ENCODE peak calls at places on chromosomes 7 and 10, in five cellular contexts. U, H, L, Y and Q are unnamed samples.

GRCh38 chr7:979886-980571 is 3.0 kb upstream of the CYP2W1 start:
- DNase-seq in L (no peak), H (peak; percentile 17), Y (no peak), U (no peak), Q (no peak)

GRCh38 chr7:82810558-82811259 is 352.0 kb downstream of the PCLO start:
- DNase-seq in Y (no peak), U (peak; percentile 48), H (peak; percentile 86), L (peak; percentile 64), Q (no peak)

GRCh38 chr10:28530751-28531150 is 2.2 kb upstream of the WAC start:
- DNase-seq in H (no peak), U (no peak), Y (no peak), L (no peak), Q (no peak)

GRCh38 chr7:126790763-126791162 is 462.0 kb downstream of the GRM8 start:
- DNase-seq in L (no peak), H (no peak), Y (no peak), U (no peak), Q (no peak)

GRCh38 chr10:11874568-11875182 is 51.5 kb downstream of the PROSER2 start:
- DNase-seq in Y (peak; percentile 35), L (no peak), H (no peak), U (no peak), Q (peak; percentile 59)

GRCh38 chr10:75334720-75335119 is 66.8 kb downstream of the ZNF503 start:
- DNase-seq in U (no peak), L (no peak), H (no peak), Y (no peak), Q (no peak)

GRCh38 chr7:27680610-27681009 is 17.9 kb upstream of the HIBADH start:
- DNase-seq in L (no peak), U (no peak), Y (no peak), H (no peak), Q (no peak)

GRCh38 chr7:45136106-45137060 is 21.2 kb upstream of the RAMP3 start:
- DNase-seq in Y (peak; percentile 60), L (peak; percentile 40), U (peak; percentile 71), H (peak; percentile 77), Q (peak; percentile 59)

GRCh38 chr7:90736316-90736715 is 140.2 kb downstream of the CDK14 start:
- DNase-seq in Y (no peak), H (no peak), L (no peak), U (no peak), Q (no peak)

GRCh38 chr10:113425596-113425995 is 127.3 kb upstream of the HABP2 start:
- DNase-seq in U (no peak), Y (no peak), H (no peak), L (no peak), Q (no peak)

GRCh38 chr10:6036861-6037321 is 25.3 kb downstream of the IL2RA start:
- DNase-seq in U (no peak), L (no peak), H (no peak), Y (peak; percentile 2), Q (no peak)